ENCODE peak calls at places on chromosomes 16 and 17, in eight cellular contexts. T is GM23338, U is HCT116, O is SK-N-SH, J is GM12878, Q is Panc1, H is K562, B is HepG2. G is an unnamed sample.
A peak's percentile ranks its signal among the peaks of the same experiment; 100 is the strongest.

GRCh38 chr17:3029213-3029913 is 34.0 kb downstream of the OR1D5 start:
- DNase-seq in O (no peak), J (no peak), Q (no peak), U (no peak), T (no peak), H (no peak), B (no peak), G (no peak)

GRCh38 chr16:50781043-50781442 is 39.2 kb downstream of the CYLD start:
- DNase-seq in Q (no peak), B (no peak), J (no peak), H (peak; percentile 6), U (no peak), T (peak; percentile 81), O (no peak), G (no peak)

GRCh38 chr17:13568746-13569739 is 32.7 kb downstream of the HS3ST3A1 start:
- DNase-seq in H (no peak), U (no peak), T (no peak), Q (no peak), O (no peak), B (no peak), J (no peak), G (no peak)

GRCh38 chr17:8951210-8951609 is 14.3 kb downstream of the PIK3R5 start:
- DNase-seq in O (no peak), U (no peak), T (no peak), H (no peak), Q (no peak), B (no peak), J (no peak), G (no peak)

GRCh38 chr17:48818361-48818841 is 1.4 kb upstream of the TTLL6 start:
- DNase-seq in U (no peak), O (peak; percentile 32), J (no peak), B (no peak), Q (no peak), T (peak; percentile 91), H (no peak), G (no peak)

GRCh38 chr16:15639061-15639568 is 3.8 kb downstream of the MARF1 start:
- DNase-seq in J (peak; percentile 77), Q (no peak), H (no peak), B (no peak), T (no peak), O (no peak), U (no peak), G (no peak)

GRCh38 chr17:65588194-65588808 is 26.9 kb upstream of the AXIN2 start:
- DNase-seq in Q (no peak), J (no peak), O (no peak), B (peak; percentile 99), U (peak; percentile 68), H (no peak), T (no peak), G (no peak)

GRCh38 chr16:1458977-1459341 is 14.6 kb upstream of the CCDC154 start:
- DNase-seq in Q (no peak), H (no peak), U (no peak), T (no peak), O (no peak), B (no peak), J (no peak), G (no peak)

GRCh38 chr16:70711211-70711978 is 25.5 kb upstream of the MTSS2 start:
- DNase-seq in O (no peak), U (no peak), H (no peak), J (no peak), T (no peak), B (peak; percentile 80), Q (no peak), G (no peak)

GRCh38 chr17:46123607-46124006 is 69.6 kb downstream of the KANSL1 start:
- DNase-seq in O (no peak), U (no peak), Q (no peak), B (no peak), H (no peak), T (no peak), J (no peak), G (no peak)
- H3K27ac ChIP-seq in O (no peak overlapping the region), U (no peak overlapping the region), Q (no peak overlapping the region), B (no peak overlapping the region), H (no peak overlapping the region), T (peak overlapping the region; percentile 7), J (no peak overlapping the region), G (no peak overlapping the region)

GRCh38 chr17:5500804-5501391 is 14.5 kb downstream of the MIS12 start:
- DNase-seq in U (no peak), O (peak; percentile 99), B (peak; percentile 77), T (peak; percentile 99), H (no peak), Q (no peak), J (no peak), G (peak; percentile 25)
- TF ChIP-seq POLR2AphosphoS5 in U (no peak), O (peak; percentile 73), B (peak; percentile 77), T (peak; percentile 89), H (no peak), Q (no peak), J (no peak), G (no peak)

GRCh38 chr16:3764409-3764808 is 47.1 kb upstream of the TRAP1 start:
- DNase-seq in T (no peak), J (no peak), O (no peak), B (no peak), Q (no peak), H (no peak), U (no peak), G (no peak)
- TF ChIP-seq REST in T (no peak), J (no peak), O (no peak), B (no peak), Q (no peak), H (no peak), U (no peak), G (no peak)

GRCh38 chr17:1491406-1492248 is 859 bp downstream of the MYO1C start:
- DNase-seq in O (peak; percentile 96), B (no peak), H (peak; percentile 68), T (peak; percentile 44), Q (no peak), U (no peak), J (no peak), G (no peak)

GRCh38 chr17:1490643-1491405 is 1.7 kb downstream of the MYO1C start:
- DNase-seq in Q (no peak), H (peak; percentile 82), U (no peak), T (peak; percentile 80), J (no peak), B (peak; percentile 35), O (peak; percentile 90), G (no peak)

GRCh38 chr17:1493291-1493980 is 950 bp upstream of the MYO1C start:
- DNase-seq in T (no peak), H (no peak), Q (no peak), J (no peak), O (no peak), U (no peak), B (no peak), G (no peak)

GRCh38 chr17:1494203-1494602 is 1.7 kb upstream of the MYO1C start:
- DNase-seq in T (no peak), H (no peak), B (no peak), J (no peak), U (no peak), O (no peak), Q (no peak), G (no peak)

GRCh38 chr17:1492249-1493206 is at the start of gene MYO1C:
- DNase-seq in T (peak; percentile 72), U (no peak), O (no peak), Q (no peak), B (no peak), H (no peak), J (no peak), G (no peak)
- H3K27ac ChIP-seq in T (no peak within 1 kb of the TSS), U (peak within 1 kb of the TSS; percentile 99), O (peak within 1 kb of the TSS; percentile 17), Q (peak within 1 kb of the TSS; percentile 89), B (peak within 1 kb of the TSS; percentile 19), H (peak within 1 kb of the TSS; percentile 41), J (no peak within 1 kb of the TSS), G (no peak within 1 kb of the TSS)

GRCh38 chr17:40035162-40035559 is 19.0 kb downstream of the MED24 start:
- DNase-seq in J (no peak), T (peak; percentile 90), O (peak; percentile 80), H (peak; percentile 71), U (no peak), B (no peak), Q (no peak), G (no peak)

GRCh38 chr17:40033339-40033738 is 18.1 kb downstream of the CSF3 start:
- DNase-seq in U (no peak), T (no peak), H (no peak), Q (no peak), O (no peak), B (no peak), J (no peak), G (no peak)

GRCh38 chr17:40034426-40035161 is 19.4 kb downstream of the CSF3 start:
- DNase-seq in B (no peak), J (no peak), H (no peak), Q (no peak), O (no peak), T (no peak), U (no peak), G (no peak)

GRCh38 chr17:40038882-40039513 is 15.2 kb downstream of the MED24 start:
- DNase-seq in H (peak; percentile 49), Q (no peak), B (peak; percentile 79), O (peak; percentile 80), U (peak; percentile 37), T (peak; percentile 80), J (no peak), G (no peak)
- TF ChIP-seq POLR2AphosphoS5 in H (no peak), Q (no peak), B (no peak), O (no peak), U (no peak), T (no peak), J (no peak), G (no peak)

GRCh38 chr16:68283346-68283745 is 19.0 kb downstream of the SLC7A6 start:
- DNase-seq in H (no peak), B (no peak), Q (no peak), T (no peak), U (no peak), O (no peak), J (no peak), G (no peak)

GRCh38 chr16:68279726-68280125 is 15.4 kb downstream of the SLC7A6 start:
- DNase-seq in U (no peak), O (no peak), B (no peak), Q (no peak), H (no peak), J (no peak), T (no peak), G (no peak)

GRCh38 chr16:68282064-68282452 is 17.7 kb downstream of the SLC7A6 start:
- DNase-seq in B (no peak), O (no peak), H (no peak), J (no peak), U (no peak), Q (no peak), T (no peak), G (no peak)

GRCh38 chr16:68280160-68280559 is 15.8 kb downstream of the SLC7A6 start:
- DNase-seq in J (no peak), Q (no peak), B (no peak), T (no peak), U (no peak), O (no peak), H (no peak), G (no peak)

DNA sequence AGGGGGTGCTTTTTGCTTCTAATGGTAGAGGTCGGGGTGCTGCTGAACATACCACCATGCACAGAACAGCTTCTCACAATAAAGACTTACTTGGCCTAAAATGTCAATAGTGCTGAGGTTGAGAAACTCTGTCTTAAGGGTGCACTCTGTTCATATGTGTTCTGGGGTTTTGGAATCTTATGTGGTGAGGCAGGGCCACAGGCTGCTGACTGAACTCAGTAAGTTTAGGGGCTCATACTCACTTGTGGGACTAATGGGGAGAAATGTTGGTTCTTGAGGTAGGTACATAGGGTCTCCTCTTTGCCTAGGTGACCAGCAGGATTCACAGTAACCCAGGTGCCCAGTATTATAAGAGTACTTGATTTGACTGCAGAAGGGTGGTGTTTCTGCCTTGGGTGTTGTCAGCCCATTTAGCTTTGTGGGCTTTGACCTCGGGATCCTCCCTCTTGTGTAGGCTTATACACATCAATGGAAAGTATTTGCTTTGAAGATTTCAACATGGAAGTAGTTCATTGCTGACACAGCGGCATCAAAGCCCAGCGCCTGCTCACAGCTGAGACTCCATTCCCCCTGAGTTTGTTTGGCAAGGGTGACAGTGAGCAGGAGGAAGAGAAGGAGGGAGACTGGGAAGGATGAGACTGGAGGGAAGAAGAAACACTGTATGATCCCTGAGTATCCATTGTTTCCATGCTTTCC is 17.2 kb downstream of the SLC7A6 start:
- DNase-seq in T (no peak), H (no peak), O (no peak), Q (no peak), U (no peak), B (peak; percentile 97), J (no peak), G (no peak)
- TF ChIP-seq REST in T (no peak), H (no peak), O (no peak), Q (no peak), U (no peak), B (no peak), J (no peak), G (no peak)